ENCODE peak calls at places on chromosomes 7 and 10, in four cellular contexts. D is ecto neural progenitor cell, J is lower lobe of right lung, F is type B pancreatic cell. A is an unnamed sample.

GRCh38 chr7:116417593-116418345 is 81.8 kb upstream of the CAV2 start:
- DNase-seq in F (no peak), J (no peak), D (no peak), A (no peak)

GRCh38 chr7:10079572-10079971 is 894.1 kb upstream of the PHF14 start:
- DNase-seq in F (no peak), J (no peak), D (no peak), A (no peak)

GRCh38 chr10:57657164-57657765 is 610.4 kb downstream of the IPMK start:
- DNase-seq in J (peak), F (peak), D (peak), A (peak)

GRCh38 chr7:123929107-123929506 is 4.1 kb downstream of the SPAM1 start:
- DNase-seq in D (no peak), J (no peak), F (no peak), A (no peak)

GRCh38 chr7:73683916-73684693 is 708 bp downstream of the BUD23 start:
- DNase-seq in J (no peak), F (no peak), D (no peak), A (no peak)

GRCh38 chr7:15682751-15683150 is 3.7 kb downstream of the MEOX2 start:
- DNase-seq in F (no peak), D (no peak), J (no peak), A (no peak)

GRCh38 chr10:106866244-106866845 is 298.2 kb downstream of the SORCS1 start:
- DNase-seq in D (no peak), J (no peak), F (no peak), A (no peak)

GRCh38 chr7:117698018-117698417 is 175.2 kb downstream of the CTTNBP2 start:
- DNase-seq in F (no peak), J (no peak), D (no peak), A (no peak)

GRCh38 chr10:91194497-91195179 is 25.8 kb upstream of the PCGF5 start:
- DNase-seq in D (no peak), J (no peak), F (no peak), A (no peak)

GRCh38 chr10:86647773-86648705 is 6.3 kb upstream of the OPN4 start:
- DNase-seq in J (no peak), F (peak), D (peak), A (no peak)

GRCh38 chr10:60990663-60991062 is 46.7 kb upstream of the RHOBTB1 start:
- DNase-seq in F (no peak), D (no peak), J (no peak), A (no peak)

GRCh38 chr7:158391541-158391940 is 196.1 kb downstream of the PTPRN2 start:
- DNase-seq in F (no peak), D (no peak), J (peak), A (no peak)

A was measured in H9.